ENCODE peak calls at places on chromosomes 13 and 19, in nine cellular contexts. One of them, this sample, is unnamed.

GRCh38 chr19:45251452-45252354 is 632 bp downstream of the MARK4 start:
- DNase-seq in A549: no peak
- DNase-seq in endothelial cell: peak
- DNase-seq in right lobe of liver: no peak
- DNase-seq in fibroblast of the aortic adventitia: peak
- DNase-seq in cardiac muscle cell: no peak
- DNase-seq in Calu3: no peak
- DNase-seq in esophagus muscularis mucosa: no peak
- DNase-seq in Peyer's patch: no peak
- DNase-seq in this sample: peak

GRCh38 chr13:113209880-113210421 is 538 bp downstream of the CUL4A start:
- DNase-seq in A549: no peak
- DNase-seq in endothelial cell: peak
- DNase-seq in right lobe of liver: peak
- DNase-seq in fibroblast of the aortic adventitia: peak
- DNase-seq in cardiac muscle cell: peak
- DNase-seq in Calu3: peak
- DNase-seq in esophagus muscularis mucosa: peak
- DNase-seq in Peyer's patch: peak
- DNase-seq in this sample: peak

GRCh38 chr19:398719-399118 is 10.2 kb downstream of the C2CD4C start:
- DNase-seq in A549: no peak
- DNase-seq in endothelial cell: no peak
- DNase-seq in right lobe of liver: peak
- DNase-seq in fibroblast of the aortic adventitia: no peak
- DNase-seq in cardiac muscle cell: no peak
- DNase-seq in Calu3: no peak
- DNase-seq in esophagus muscularis mucosa: no peak
- DNase-seq in Peyer's patch: no peak
- DNase-seq in this sample: no peak

GRCh38 chr13:99385161-99385560 is 78.0 kb upstream of the GPR183 start:
- DNase-seq in A549: no peak
- DNase-seq in endothelial cell: no peak
- DNase-seq in right lobe of liver: no peak
- DNase-seq in fibroblast of the aortic adventitia: no peak
- DNase-seq in cardiac muscle cell: no peak
- DNase-seq in Calu3: no peak
- DNase-seq in esophagus muscularis mucosa: no peak
- DNase-seq in Peyer's patch: no peak
- DNase-seq in this sample: no peak

GRCh38 chr19:57008432-57008831 is 111.4 kb upstream of the USP29 start:
- DNase-seq in A549: no peak
- DNase-seq in endothelial cell: no peak
- DNase-seq in right lobe of liver: no peak
- DNase-seq in fibroblast of the aortic adventitia: no peak
- DNase-seq in cardiac muscle cell: no peak
- DNase-seq in Calu3: no peak
- DNase-seq in esophagus muscularis mucosa: no peak
- DNase-seq in Peyer's patch: no peak
- DNase-seq in this sample: no peak

GRCh38 chr19:18984251-18984650 is 43.2 kb upstream of the HOMER3 start:
- DNase-seq in A549: no peak
- DNase-seq in endothelial cell: no peak
- DNase-seq in right lobe of liver: no peak
- DNase-seq in fibroblast of the aortic adventitia: no peak
- DNase-seq in cardiac muscle cell: no peak
- DNase-seq in Calu3: no peak
- DNase-seq in esophagus muscularis mucosa: no peak
- DNase-seq in Peyer's patch: no peak
- DNase-seq in this sample: no peak

GRCh38 chr19:7257148-7258041 is 36.8 kb downstream of the INSR start:
- DNase-seq in A549: no peak
- DNase-seq in endothelial cell: no peak
- DNase-seq in right lobe of liver: peak
- DNase-seq in fibroblast of the aortic adventitia: peak
- DNase-seq in cardiac muscle cell: peak
- DNase-seq in Calu3: peak
- DNase-seq in esophagus muscularis mucosa: no peak
- DNase-seq in Peyer's patch: no peak
- DNase-seq in this sample: no peak

GRCh38 chr19:459724-460511 is 915 bp downstream of the SHC2 start:
- DNase-seq in A549: peak
- DNase-seq in endothelial cell: peak
- DNase-seq in right lobe of liver: peak
- DNase-seq in fibroblast of the aortic adventitia: peak
- DNase-seq in cardiac muscle cell: peak
- DNase-seq in Calu3: peak
- DNase-seq in esophagus muscularis mucosa: no peak
- DNase-seq in Peyer's patch: no peak
- DNase-seq in this sample: no peak

GRCh38 chr13:76991432-76991795 is 467 bp upstream of the CLN5 start:
- DNase-seq in A549: no peak
- DNase-seq in endothelial cell: no peak
- DNase-seq in right lobe of liver: no peak
- DNase-seq in fibroblast of the aortic adventitia: no peak
- DNase-seq in cardiac muscle cell: no peak
- DNase-seq in Calu3: no peak
- DNase-seq in esophagus muscularis mucosa: no peak
- DNase-seq in Peyer's patch: peak
- DNase-seq in this sample: no peak

GRCh38 chr19:21587549-21587948 is 82.1 kb downstream of the ZNF429 start:
- DNase-seq in A549: no peak
- DNase-seq in endothelial cell: no peak
- DNase-seq in right lobe of liver: no peak
- DNase-seq in fibroblast of the aortic adventitia: no peak
- DNase-seq in cardiac muscle cell: no peak
- DNase-seq in Calu3: no peak
- DNase-seq in esophagus muscularis mucosa: no peak
- DNase-seq in Peyer's patch: no peak
- DNase-seq in this sample: no peak

GRCh38 chr19:43690444-43690843 is 20.5 kb upstream of the PLAUR start:
- DNase-seq in A549: no peak
- DNase-seq in endothelial cell: no peak
- DNase-seq in right lobe of liver: no peak
- DNase-seq in fibroblast of the aortic adventitia: no peak
- DNase-seq in cardiac muscle cell: no peak
- DNase-seq in Calu3: no peak
- DNase-seq in esophagus muscularis mucosa: no peak
- DNase-seq in Peyer's patch: no peak
- DNase-seq in this sample: no peak

DNA sequence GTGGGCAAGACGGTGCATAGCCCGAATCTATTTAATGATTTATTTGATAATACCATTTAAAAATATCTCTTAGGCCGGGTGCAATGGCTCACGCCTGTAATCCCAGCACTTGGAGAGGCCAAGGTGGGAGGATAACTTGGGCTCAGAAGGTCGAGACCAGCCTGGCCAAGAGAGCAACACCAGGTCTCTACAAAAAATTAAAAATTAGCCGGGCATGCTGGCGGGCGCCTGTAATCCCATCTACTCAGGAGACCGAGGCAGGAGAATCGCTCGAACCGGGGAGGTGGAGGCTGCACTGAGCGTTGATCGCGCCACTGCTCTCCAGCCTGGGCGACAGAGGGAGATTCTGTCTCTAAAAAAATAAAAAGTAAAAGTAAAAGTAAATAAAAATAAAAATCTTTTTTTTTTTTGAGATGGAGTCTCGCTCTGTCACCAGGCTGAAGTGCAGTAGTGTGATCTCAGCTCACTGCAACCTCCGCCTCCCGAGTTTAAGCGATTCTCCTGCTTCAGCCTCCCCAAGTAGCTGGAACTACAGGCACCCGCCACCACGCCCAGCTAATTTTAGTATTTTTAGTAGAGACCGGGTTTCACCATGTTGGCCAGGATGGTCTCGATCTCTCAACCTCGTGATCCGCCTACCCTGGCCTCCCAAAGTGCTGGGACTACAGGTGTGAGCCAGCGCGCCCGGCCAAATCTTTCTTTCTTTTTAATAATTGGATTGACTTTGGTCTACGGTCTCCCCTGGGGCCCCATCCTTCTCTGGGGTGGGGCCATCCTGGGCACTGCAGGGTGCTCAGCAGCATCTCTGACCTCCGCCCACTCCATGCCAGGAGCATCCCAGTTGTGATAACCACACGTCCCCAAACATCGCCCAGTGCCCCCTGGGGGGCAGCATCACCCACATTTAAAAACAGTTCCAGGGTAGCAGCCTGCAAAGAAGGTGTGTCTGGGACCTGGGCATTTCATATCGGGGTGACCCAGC is 90.7 kb downstream of the GNG7 start:
- DNase-seq in A549: no peak
- DNase-seq in endothelial cell: no peak
- DNase-seq in right lobe of liver: no peak
- DNase-seq in fibroblast of the aortic adventitia: no peak
- DNase-seq in cardiac muscle cell: no peak
- DNase-seq in Calu3: no peak
- DNase-seq in esophagus muscularis mucosa: no peak
- DNase-seq in Peyer's patch: no peak
- DNase-seq in this sample: no peak
- TF ChIP-seq CTCF in A549: no peak
- TF ChIP-seq CTCF in endothelial cell: peak
- TF ChIP-seq CTCF in right lobe of liver: peak
- TF ChIP-seq CTCF in fibroblast of the aortic adventitia: no peak
- TF ChIP-seq CTCF in cardiac muscle cell: no peak
- TF ChIP-seq CTCF in Calu3: no peak
- TF ChIP-seq CTCF in esophagus muscularis mucosa: no peak
- TF ChIP-seq CTCF in Peyer's patch: no peak
- TF ChIP-seq CTCF in this sample: no peak

DNA sequence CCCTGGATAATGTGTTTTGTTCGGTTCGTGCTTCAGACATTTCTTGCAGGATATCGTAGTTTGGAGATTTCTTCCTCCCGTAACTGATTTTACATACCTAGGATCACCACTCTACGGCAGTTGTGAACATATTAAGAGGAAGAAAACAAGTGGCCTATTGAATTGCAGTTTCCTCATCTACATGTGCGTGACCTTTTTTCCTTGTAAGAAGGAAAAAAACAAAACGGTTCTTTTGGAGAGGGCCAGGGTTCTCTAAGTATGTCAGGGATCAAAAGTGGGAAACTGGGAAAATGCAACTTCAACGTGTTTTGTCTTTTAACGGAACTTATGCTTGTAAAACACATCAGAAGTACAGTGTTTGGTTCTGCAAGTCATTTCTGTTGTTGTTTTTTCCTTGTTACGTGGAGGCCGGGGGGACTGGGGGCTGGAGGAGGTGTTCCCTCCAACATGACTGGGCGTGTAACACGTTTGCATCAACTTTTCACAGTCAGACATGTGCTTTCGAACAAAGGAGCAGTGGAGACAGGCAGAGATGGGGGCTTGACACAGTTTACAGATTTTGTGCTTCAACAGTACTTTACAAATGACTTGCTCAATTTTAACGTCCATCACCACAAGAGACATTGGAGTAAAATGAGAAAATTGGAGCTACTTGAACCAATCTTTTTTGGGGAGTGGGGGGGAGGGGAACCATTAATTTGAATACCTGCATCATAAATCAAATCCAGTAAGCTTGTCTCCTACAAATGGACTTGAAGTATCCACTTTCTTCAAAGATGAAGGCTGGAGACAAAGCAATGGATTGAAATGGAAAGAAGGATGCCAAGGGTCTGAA is 3.8 kb downstream of the ZC3H4 start:
- DNase-seq in A549: no peak
- DNase-seq in endothelial cell: no peak
- DNase-seq in right lobe of liver: no peak
- DNase-seq in fibroblast of the aortic adventitia: peak
- DNase-seq in cardiac muscle cell: peak
- DNase-seq in Calu3: peak
- DNase-seq in esophagus muscularis mucosa: no peak
- DNase-seq in Peyer's patch: peak
- DNase-seq in this sample: no peak
- TF ChIP-seq CTCF in A549: no peak
- TF ChIP-seq CTCF in endothelial cell: no peak
- TF ChIP-seq CTCF in right lobe of liver: no peak
- TF ChIP-seq CTCF in fibroblast of the aortic adventitia: no peak
- TF ChIP-seq CTCF in cardiac muscle cell: no peak
- TF ChIP-seq CTCF in Calu3: no peak
- TF ChIP-seq CTCF in esophagus muscularis mucosa: no peak
- TF ChIP-seq CTCF in Peyer's patch: no peak
- TF ChIP-seq CTCF in this sample: no peak

GRCh38 chr19:33245948-33246728 is 20.5 kb upstream of the SLC7A10 start:
- DNase-seq in A549: no peak
- DNase-seq in endothelial cell: no peak
- DNase-seq in right lobe of liver: peak
- DNase-seq in fibroblast of the aortic adventitia: peak
- DNase-seq in cardiac muscle cell: peak
- DNase-seq in Calu3: no peak
- DNase-seq in esophagus muscularis mucosa: no peak
- DNase-seq in Peyer's patch: no peak
- DNase-seq in this sample: no peak
- TF ChIP-seq CTCF in A549: peak
- TF ChIP-seq CTCF in endothelial cell: peak
- TF ChIP-seq CTCF in right lobe of liver: peak
- TF ChIP-seq CTCF in fibroblast of the aortic adventitia: peak
- TF ChIP-seq CTCF in cardiac muscle cell: peak
- TF ChIP-seq CTCF in Calu3: peak
- TF ChIP-seq CTCF in esophagus muscularis mucosa: peak
- TF ChIP-seq CTCF in Peyer's patch: peak
- TF ChIP-seq CTCF in this sample: no peak

GRCh38 chr19:28686741-28687140 is 526.2 kb downstream of the UQCRFS1 start:
- DNase-seq in A549: no peak
- DNase-seq in endothelial cell: no peak
- DNase-seq in right lobe of liver: no peak
- DNase-seq in fibroblast of the aortic adventitia: no peak
- DNase-seq in cardiac muscle cell: no peak
- DNase-seq in Calu3: no peak
- DNase-seq in esophagus muscularis mucosa: no peak
- DNase-seq in Peyer's patch: no peak
- DNase-seq in this sample: no peak

GRCh38 chr19:28687296-28687695 is 525.7 kb downstream of the UQCRFS1 start:
- DNase-seq in A549: no peak
- DNase-seq in endothelial cell: no peak
- DNase-seq in right lobe of liver: no peak
- DNase-seq in fibroblast of the aortic adventitia: no peak
- DNase-seq in cardiac muscle cell: no peak
- DNase-seq in Calu3: no peak
- DNase-seq in esophagus muscularis mucosa: no peak
- DNase-seq in Peyer's patch: no peak
- DNase-seq in this sample: no peak

GRCh38 chr19:28694812-28695211 is 518.1 kb downstream of the UQCRFS1 start:
- DNase-seq in A549: no peak
- DNase-seq in endothelial cell: no peak
- DNase-seq in right lobe of liver: no peak
- DNase-seq in fibroblast of the aortic adventitia: no peak
- DNase-seq in cardiac muscle cell: no peak
- DNase-seq in Calu3: no peak
- DNase-seq in esophagus muscularis mucosa: no peak
- DNase-seq in Peyer's patch: no peak
- DNase-seq in this sample: no peak

GRCh38 chr19:28697308-28697707 is 515.6 kb downstream of the UQCRFS1 start:
- DNase-seq in A549: no peak
- DNase-seq in endothelial cell: no peak
- DNase-seq in right lobe of liver: no peak
- DNase-seq in fibroblast of the aortic adventitia: no peak
- DNase-seq in cardiac muscle cell: no peak
- DNase-seq in Calu3: no peak
- DNase-seq in esophagus muscularis mucosa: no peak
- DNase-seq in Peyer's patch: no peak
- DNase-seq in this sample: no peak

DNA sequence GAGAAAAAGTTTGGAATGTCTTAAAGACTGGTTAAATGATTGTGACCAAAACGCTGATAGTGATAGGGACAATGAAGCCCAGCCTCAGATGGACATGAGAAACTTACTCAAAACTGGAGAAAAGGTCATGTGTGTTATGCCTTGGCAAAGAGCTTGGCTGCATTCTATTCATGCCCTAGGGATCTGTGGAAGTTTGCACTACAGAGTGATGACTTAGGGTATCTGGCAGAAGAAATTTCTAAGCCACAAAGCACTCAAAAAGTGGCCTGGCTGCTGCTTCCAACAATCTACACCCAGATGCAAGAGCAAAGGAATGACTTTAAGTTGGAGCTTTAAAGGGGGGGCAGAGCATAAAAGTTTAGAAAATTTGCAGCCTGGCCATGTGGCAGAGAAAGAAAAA is 521.3 kb downstream of the UQCRFS1 start:
- DNase-seq in A549: no peak
- DNase-seq in endothelial cell: no peak
- DNase-seq in right lobe of liver: no peak
- DNase-seq in fibroblast of the aortic adventitia: no peak
- DNase-seq in cardiac muscle cell: peak
- DNase-seq in Calu3: no peak
- DNase-seq in esophagus muscularis mucosa: no peak
- DNase-seq in Peyer's patch: no peak
- DNase-seq in this sample: no peak
- TF ChIP-seq CTCF in A549: no peak
- TF ChIP-seq CTCF in endothelial cell: no peak
- TF ChIP-seq CTCF in right lobe of liver: no peak
- TF ChIP-seq CTCF in fibroblast of the aortic adventitia: no peak
- TF ChIP-seq CTCF in cardiac muscle cell: no peak
- TF ChIP-seq CTCF in Calu3: no peak
- TF ChIP-seq CTCF in esophagus muscularis mucosa: no peak
- TF ChIP-seq CTCF in Peyer's patch: no peak
- TF ChIP-seq CTCF in this sample: no peak